ENCODE peak calls at places on chromosomes 3 and 15, in nine cellular contexts. Y is CD8-positive, alpha-beta T cell; K is AG08395; B is germinal center; C is stimulated activated CD4-positive, alpha-beta T cell treated with anti-CD3 and anti-CD28 coated beads, Interleukin-12 subunit alpha, Interleukin-12 subunit beta, amount 100 ng/mL, for 4 hours; W is amniotic stem cell; H is pancreas; F is pulmonary artery endothelial cell; L is ureter. J is an unnamed sample.

GRCh38 chr3:4772171-4772804 is 206.9 kb upstream of the BHLHE40 start:
- DNase-seq in Y (no peak), K (peak), B (no peak), C (no peak), W (no peak), H (peak), F (peak), L (peak), J (no peak)

GRCh38 chr3:15384510-15385237 is 42.7 kb downstream of the METTL6 start:
- DNase-seq in Y (no peak), K (no peak), B (peak), C (no peak), W (no peak), H (no peak), F (no peak), L (no peak), J (no peak)

GRCh38 chr15:92803852-92804609 is 96.1 kb upstream of the CHD2 start:
- DNase-seq in Y (no peak), K (peak), B (no peak), C (peak), W (peak), H (no peak), F (peak), L (peak), J (peak)

GRCh38 chr3:128619146-128619890 is 31.3 kb downstream of the RPN1 start:
- DNase-seq in Y (no peak), K (peak), B (no peak), C (no peak), W (peak), H (no peak), F (peak), L (no peak), J (peak)

GRCh38 chr15:98657721-98658120 is 9.4 kb downstream of the IGF1R start:
- DNase-seq in Y (no peak), K (peak), B (no peak), C (no peak), W (no peak), H (no peak), F (no peak), L (no peak), J (no peak)

GRCh38 chr15:63218114-63218808 is 28.9 kb downstream of the RAB8B start:
- DNase-seq in Y (no peak), K (peak), B (no peak), C (no peak), W (no peak), H (no peak), F (no peak), L (no peak), J (no peak)

GRCh38 chr3:42608586-42608985 is 8.1 kb downstream of the NKTR start:
- DNase-seq in Y (no peak), K (peak), B (no peak), C (no peak), W (no peak), H (no peak), F (no peak), L (no peak), J (no peak)

GRCh38 chr15:42691308-42691707 is 45.6 kb downstream of the CDAN1 start:
- DNase-seq in Y (no peak), K (no peak), B (no peak), C (no peak), W (no peak), H (no peak), F (no peak), L (no peak), J (no peak)

GRCh38 chr3:133893683-133894333 is 1.9 kb downstream of the RAB6B start:
- DNase-seq in Y (no peak), K (no peak), B (no peak), C (no peak), W (no peak), H (no peak), F (no peak), L (no peak), J (no peak)

GRCh38 chr15:89077750-89078149 is 10.5 kb upstream of the ABHD2 start:
- DNase-seq in Y (no peak), K (no peak), B (no peak), C (no peak), W (no peak), H (no peak), F (no peak), L (no peak), J (no peak)

GRCh38 chr3:8900065-8900464 is 63.2 kb downstream of the RAD18 start:
- DNase-seq in Y (no peak), K (no peak), B (no peak), C (no peak), W (no peak), H (no peak), F (no peak), L (no peak), J (no peak)

GRCh38 chr3:46693897-46694235 is 387 bp upstream of the ALS2CL start:
- DNase-seq in Y (no peak), K (peak), B (peak), C (no peak), W (no peak), H (no peak), F (no peak), L (no peak), J (no peak)

GRCh38 chr3:40427045-40427669 is 30.0 kb upstream of the RPL14 start:
- DNase-seq in Y (no peak), K (no peak), B (no peak), C (no peak), W (no peak), H (no peak), F (no peak), L (no peak), J (no peak)

GRCh38 chr15:57251308-57251707 is 125.0 kb upstream of the CGNL1 start:
- DNase-seq in Y (no peak), K (no peak), B (no peak), C (no peak), W (no peak), H (no peak), F (no peak), L (no peak), J (no peak)

GRCh38 chr15:58755956-58756355 is 6.4 kb upstream of the ADAM10 start:
- DNase-seq in Y (no peak), K (no peak), B (no peak), C (no peak), W (no peak), H (no peak), F (no peak), L (peak), J (no peak)

GRCh38 chr3:57151021-57151449 is 14.1 kb downstream of the IL17RD start:
- DNase-seq in Y (no peak), K (peak), B (no peak), C (no peak), W (no peak), H (no peak), F (peak), L (no peak), J (no peak)

GRCh38 chr15:90071220-90071807 is 31.0 kb downstream of the IDH2 start:
- DNase-seq in Y (peak), K (peak), B (peak), C (peak), W (peak), H (peak), F (peak), L (peak), J (peak)

GRCh38 chr3:170657312-170657711 is 71.4 kb upstream of the SLC7A14 start:
- DNase-seq in Y (no peak), K (no peak), B (no peak), C (no peak), W (no peak), H (no peak), F (no peak), L (no peak), J (no peak)

GRCh38 chr3:167084566-167084965 is 295.5 kb downstream of the ZBBX start:
- DNase-seq in Y (no peak), K (no peak), B (no peak), C (no peak), W (no peak), H (no peak), F (no peak), L (no peak), J (no peak)

GRCh38 chr3:107045791-107046190 is 331.4 kb upstream of the CCDC54 start:
- DNase-seq in Y (no peak), K (no peak), B (no peak), C (no peak), W (no peak), H (no peak), F (no peak), L (no peak), J (no peak)

GRCh38 chr3:185175370-185175987 is 22.6 kb upstream of the C3orf70 start:
- DNase-seq in Y (no peak), K (peak), B (peak), C (no peak), W (no peak), H (no peak), F (no peak), L (no peak), J (no peak)

GRCh38 chr15:89068325-89068784 is 19.9 kb upstream of the ABHD2 start:
- DNase-seq in Y (no peak), K (peak), B (no peak), C (peak), W (no peak), H (no peak), F (no peak), L (no peak), J (peak)

GRCh38 chr3:72639736-72640135 is 208.5 kb downstream of the SHQ1 start:
- DNase-seq in Y (no peak), K (no peak), B (no peak), C (no peak), W (no peak), H (no peak), F (no peak), L (no peak), J (no peak)

GRCh38 chr3:27508421-27508820 is 24.2 kb upstream of the SLC4A7 start:
- DNase-seq in Y (no peak), K (no peak), B (no peak), C (no peak), W (no peak), H (no peak), F (no peak), L (no peak), J (no peak)

GRCh38 chr15:31273258-31273941 is 53.2 kb upstream of the KLF13 start:
- DNase-seq in Y (no peak), K (no peak), B (no peak), C (no peak), W (no peak), H (no peak), F (no peak), L (no peak), J (no peak)

GRCh38 chr15:101537681-101538080 is 48.2 kb upstream of the PCSK6 start:
- DNase-seq in Y (no peak), K (no peak), B (no peak), C (no peak), W (no peak), H (no peak), F (no peak), L (no peak), J (no peak)

J was measured in natural killer cell treated with Interleukin-12 subunit alpha and Interleukin-12 subunit beta and Interleukin-15 and Interleukin-18, amount 100 ng/mL, for 72 hours.